ENCODE peak calls at places on chromosomes 16 and 17, in four cellular contexts. F is GM12878, S is HepG2, Z is H1. E is an unnamed sample.

GRCh38 chr16:48613061-48613957 is 3.3 kb upstream of the N4BP1 start:
- DNase-seq in F (no peak), S (peak; percentile 76), Z (no peak), E (no peak)

GRCh38 chr17:29760279-29760721 is 137.6 kb upstream of the CORO6 start:
- DNase-seq in Z (no peak), S (no peak), F (peak; percentile 85), E (no peak)

GRCh38 chr16:30948087-30948955 is 547 bp upstream of the ORAI3 start:
- DNase-seq in S (peak; percentile 82), Z (peak; percentile 98), F (no peak), E (peak; percentile 99)

GRCh38 chr16:78098544-78099371 is 696 bp upstream of the WWOX start:
- DNase-seq in S (no peak), F (no peak), Z (no peak), E (no peak)

GRCh38 chr17:2692781-2693135 is 18.8 kb downstream of the CLUH start:
- DNase-seq in Z (no peak), S (no peak), F (no peak), E (no peak)

GRCh38 chr17:7997186-7997585 is 5.2 kb upstream of the GUCY2D start:
- DNase-seq in F (no peak), Z (no peak), S (peak; percentile 25), E (no peak)

GRCh38 chr17:73234746-73235145 is 26.9 kb downstream of the CPSF4L start:
- DNase-seq in Z (no peak), S (no peak), F (no peak), E (no peak)

GRCh38 chr16:23999663-24000062 is 163.9 kb downstream of the PRKCB start:
- DNase-seq in S (no peak), F (peak; percentile 47), Z (no peak), E (no peak)

GRCh38 chr17:40727447-40728231 is 24.1 kb upstream of the KRT24 start:
- DNase-seq in F (peak; percentile 41), S (no peak), Z (no peak), E (no peak)

GRCh38 chr17:27333410-27333980 is 39.6 kb downstream of the WSB1 start:
- DNase-seq in F (no peak), Z (no peak), S (no peak), E (no peak)

GRCh38 chr17:78106211-78106610 is 22.3 kb downstream of the TMC6 start:
- DNase-seq in S (no peak), Z (no peak), F (no peak), E (no peak)

GRCh38 chr17:65559802-65560627 is 1.4 kb downstream of the AXIN2 start:
- DNase-seq in Z (no peak), F (no peak), S (peak; percentile 81), E (no peak)

GRCh38 chr17:78258323-78259229 is 27.1 kb downstream of the TMEM235 start:
- DNase-seq in Z (no peak), F (no peak), S (peak; percentile 36), E (no peak)

GRCh38 chr17:68381076-68381900 is 76.0 kb downstream of the WIPI1 start:
- DNase-seq in Z (no peak), S (no peak), F (no peak), E (no peak)

GRCh38 chr16:57141822-57142631 is 43.8 kb downstream of the PSME3IP1 start:
- DNase-seq in S (no peak), F (no peak), Z (no peak), E (no peak)
- TF ChIP-seq ZNF274 in S (no peak), F (no peak), Z (no peak), E (no peak)

GRCh38 chr16:66128363-66128725 is 238.1 kb upstream of the CDH5 start:
- DNase-seq in S (no peak), F (no peak), Z (no peak), E (no peak)
- H3K27me3 ChIP-seq in S (peaks cover 7% of the 10 kb centered on the region), F (peaks cover 4% of the 10 kb centered on the region), Z (no peaks in the 10 kb centered on the region), E (no peaks in the 10 kb centered on the region)

GRCh38 chr16:12484987-12485386 is 318.7 kb downstream of the CPPED1 start:
- DNase-seq in Z (no peak), F (no peak), S (no peak), E (no peak)
- TF ChIP-seq SUZ12 in Z (no peak), F (no peak), S (no peak), E (no peak)

GRCh38 chr16:49731911-49732310 is 124.0 kb downstream of the ZNF423 start:
- DNase-seq in Z (no peak), S (no peak), F (no peak), E (no peak)

GRCh38 chr16:49723310-49723709 is 132.6 kb downstream of the ZNF423 start:
- DNase-seq in Z (no peak), S (no peak), F (no peak), E (no peak)

GRCh38 chr16:49727611-49728010 is 128.3 kb downstream of the ZNF423 start:
- DNase-seq in Z (no peak), F (no peak), S (no peak), E (no peak)

GRCh38 chr16:49725651-49726050 is 130.3 kb downstream of the ZNF423 start:
- DNase-seq in Z (no peak), F (no peak), S (no peak), E (no peak)

DNA sequence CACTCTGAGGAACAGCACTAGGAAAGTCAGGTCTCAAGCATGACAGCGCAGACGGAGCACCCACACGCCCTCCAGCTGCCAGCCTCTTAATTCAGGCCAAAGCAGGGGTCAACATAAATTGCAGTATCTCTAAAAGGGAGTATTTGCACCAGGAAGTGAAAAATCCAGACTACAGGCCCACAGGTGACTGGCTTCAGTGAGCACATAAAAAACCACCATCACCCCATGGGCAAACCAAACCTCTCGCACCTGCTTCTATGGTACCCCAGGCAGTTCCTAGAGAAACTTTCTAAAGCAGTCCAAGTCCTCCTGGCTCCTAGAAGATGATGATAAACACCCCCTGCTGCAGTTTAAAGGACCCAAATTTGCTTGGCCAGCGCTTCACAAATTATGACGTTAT is 129.8 kb downstream of the ZNF423 start:
- DNase-seq in S (no peak), F (no peak), Z (no peak), E (no peak)
- TF ChIP-seq ZNF274 in S (no peak), F (no peak), Z (no peak), E (no peak)

GRCh38 chr17:60142872-60143499 is 6.8 kb upstream of the CA4 start:
- DNase-seq in S (peak; percentile 83), Z (no peak), F (peak; percentile 32), E (peak; percentile 80)
- H3K27me3 ChIP-seq in S (peaks cover 11% of the 10 kb centered on the region), Z (peaks cover 44% of the 10 kb centered on the region), F (no peaks in the 10 kb centered on the region), E (peaks cover 65% of the 10 kb centered on the region)

DNA sequence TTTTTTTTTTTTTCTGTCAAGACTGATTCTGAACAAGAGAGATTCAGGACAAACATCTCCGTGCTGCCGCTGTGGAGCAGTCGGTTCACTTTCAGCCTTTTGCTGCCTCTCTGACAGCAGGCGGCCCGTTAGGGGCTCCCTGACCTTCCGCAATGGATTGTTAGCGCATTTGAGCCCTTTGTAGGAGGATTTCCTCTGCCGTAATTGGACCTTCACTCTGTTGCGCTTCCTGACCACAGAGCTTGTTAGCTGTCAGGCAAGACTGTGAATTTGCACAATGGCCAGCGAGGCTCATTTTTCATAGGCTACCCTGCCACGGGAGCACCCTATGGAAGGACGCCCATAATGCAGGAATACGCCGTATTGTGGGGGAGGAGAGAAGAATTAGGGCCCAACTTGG is 205.1 kb upstream of the NLRP1 start:
- DNase-seq in S (no peak), Z (no peak), F (no peak), E (no peak)
- TF ChIP-seq SUZ12 in S (no peak), Z (no peak), F (no peak), E (no peak)

GRCh38 chr17:6536566-6537065 is 19.7 kb downstream of the PITPNM3 start:
- DNase-seq in Z (no peak), S (no peak), F (no peak), E (no peak)

GRCh38 chr17:6542577-6542976 is 13.8 kb downstream of the PITPNM3 start:
- DNase-seq in F (no peak), S (no peak), Z (no peak), E (no peak)

GRCh38 chr17:6543079-6544010 is 13.0 kb downstream of the PITPNM3 start:
- DNase-seq in Z (no peak), F (no peak), S (no peak), E (no peak)

GRCh38 chr17:6541886-6542285 is 14.5 kb downstream of the PITPNM3 start:
- DNase-seq in F (no peak), S (no peak), Z (no peak), E (no peak)

GRCh38 chr17:6539871-6540270 is 16.5 kb downstream of the PITPNM3 start:
- DNase-seq in F (no peak), Z (no peak), S (no peak), E (no peak)
- TF ChIP-seq ZNF274 in F (no peak), Z (no peak), S (no peak), E (no peak)

DNA sequence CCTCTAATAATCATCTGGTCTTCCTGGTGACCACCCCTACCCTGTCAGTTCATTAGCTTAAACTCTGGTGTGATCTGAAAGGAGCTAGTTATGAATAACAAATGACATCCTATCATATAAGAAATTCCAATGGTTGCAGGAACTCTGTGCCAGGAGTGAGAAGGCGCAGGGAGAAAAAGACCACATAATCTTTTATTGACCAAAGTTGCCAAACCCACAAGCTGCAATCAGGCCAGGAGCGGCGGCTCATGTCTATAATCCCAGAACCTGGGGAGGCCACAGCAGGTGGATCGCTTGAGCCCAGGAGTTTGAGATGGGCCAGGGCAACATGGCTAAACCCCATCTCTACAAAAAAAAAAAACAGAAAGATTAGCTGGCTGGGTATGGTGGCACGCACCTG is 23.4 kb downstream of the ANKRD11 start:
- DNase-seq in Z (no peak), F (no peak), S (no peak), E (no peak)
- H3K27me3 ChIP-seq in Z (no peaks in the 10 kb centered on the region), F (no peaks in the 10 kb centered on the region), S (no peaks in the 10 kb centered on the region), E (no peaks in the 10 kb centered on the region)

GRCh38 chr17:14281530-14281929 is 19.4 kb upstream of the HS3ST3B1 start:
- DNase-seq in S (no peak), F (no peak), Z (no peak), E (no peak)

DNA sequence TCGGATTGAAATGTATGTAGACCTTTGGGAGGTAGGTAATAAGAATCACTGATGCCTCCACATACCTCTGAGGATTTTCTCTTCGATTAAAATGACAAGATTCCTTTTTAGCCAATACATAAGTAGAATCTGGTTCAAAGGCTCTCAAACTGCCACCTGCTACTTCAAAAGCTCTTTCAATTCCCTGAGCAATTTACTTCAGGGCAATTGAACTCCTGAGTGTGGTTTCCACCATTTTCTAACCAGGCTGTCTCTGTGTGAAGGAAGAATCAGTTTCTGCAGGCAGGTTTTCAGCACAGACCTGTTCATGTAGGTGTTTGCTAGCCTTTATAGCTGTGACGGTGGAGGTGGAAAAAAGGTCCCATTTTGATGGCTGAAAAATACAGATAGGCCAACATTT is 18.2 kb upstream of the HS3ST3B1 start:
- DNase-seq in Z (no peak), F (no peak), S (no peak), E (no peak)
- TF ChIP-seq SUZ12 in Z (no peak), F (no peak), S (no peak), E (no peak)